ENCODE peak calls at places on chromosomes 16 and 17, in seven cellular contexts. One of them, this sample, is unnamed.

GRCh38 chr17:9330140-9330902 is 245.3 kb downstream of the STX8 start:
- DNase-seq in AG10803: no peak
- DNase-seq in upper lobe of right lung: no peak
- DNase-seq in neural progenitor cell: peak; percentile 87
- DNase-seq in GM23338: peak; percentile 58
- DNase-seq in skeletal muscle cell: no peak
- DNase-seq in epithelial cell of esophagus: no peak
- DNase-seq in this sample: no peak

GRCh38 chr17:69325518-69326301 is 1.2 kb downstream of the ABCA5 start:
- DNase-seq in AG10803: no peak
- DNase-seq in upper lobe of right lung: no peak
- DNase-seq in neural progenitor cell: peak; percentile 74
- DNase-seq in GM23338: peak; percentile 15
- DNase-seq in skeletal muscle cell: no peak
- DNase-seq in epithelial cell of esophagus: peak; percentile 59
- DNase-seq in this sample: no peak

GRCh38 chr16:15775209-15775608 is 81.6 kb downstream of the MYH11 start:
- DNase-seq in AG10803: no peak
- DNase-seq in upper lobe of right lung: no peak
- DNase-seq in neural progenitor cell: no peak
- DNase-seq in GM23338: peak; percentile 20
- DNase-seq in skeletal muscle cell: no peak
- DNase-seq in epithelial cell of esophagus: peak; percentile 8
- DNase-seq in this sample: peak; percentile 19

GRCh38 chr17:27579897-27580321 is 51.1 kb upstream of the LGALS9 start:
- DNase-seq in AG10803: no peak
- DNase-seq in upper lobe of right lung: no peak
- DNase-seq in neural progenitor cell: no peak
- DNase-seq in GM23338: no peak
- DNase-seq in skeletal muscle cell: no peak
- DNase-seq in epithelial cell of esophagus: peak; percentile 26
- DNase-seq in this sample: no peak

GRCh38 chr16:75097941-75098897 is 18.4 kb downstream of the LDHD start:
- DNase-seq in AG10803: no peak
- DNase-seq in upper lobe of right lung: peak; percentile 70
- DNase-seq in neural progenitor cell: no peak
- DNase-seq in GM23338: no peak
- DNase-seq in skeletal muscle cell: no peak
- DNase-seq in epithelial cell of esophagus: no peak
- DNase-seq in this sample: no peak

GRCh38 chr17:60832206-60832605 is 154.6 kb downstream of the BCAS3 start:
- DNase-seq in AG10803: peak; percentile 6
- DNase-seq in upper lobe of right lung: no peak
- DNase-seq in neural progenitor cell: peak; percentile 28
- DNase-seq in GM23338: no peak
- DNase-seq in skeletal muscle cell: no peak
- DNase-seq in epithelial cell of esophagus: no peak
- DNase-seq in this sample: no peak

GRCh38 chr17:39701012-39701783 is 1.3 kb downstream of the ERBB2 start:
- DNase-seq in AG10803: no peak
- DNase-seq in upper lobe of right lung: no peak
- DNase-seq in neural progenitor cell: peak; percentile 30
- DNase-seq in GM23338: peak; percentile 56
- DNase-seq in skeletal muscle cell: no peak
- DNase-seq in epithelial cell of esophagus: no peak
- DNase-seq in this sample: no peak

GRCh38 chr17:35242805-35243458 is at the start of gene SLFN5:
- DNase-seq in AG10803: peak; percentile 92
- DNase-seq in upper lobe of right lung: peak; percentile 97
- DNase-seq in neural progenitor cell: peak; percentile 85
- DNase-seq in GM23338: peak; percentile 92
- DNase-seq in skeletal muscle cell: peak; percentile 66
- DNase-seq in epithelial cell of esophagus: peak; percentile 92
- DNase-seq in this sample: peak; percentile 72

GRCh38 chr16:29304251-29304900 is 102.1 kb downstream of the NPIPB11 start:
- DNase-seq in AG10803: no peak
- DNase-seq in upper lobe of right lung: peak; percentile 41
- DNase-seq in neural progenitor cell: no peak
- DNase-seq in GM23338: no peak
- DNase-seq in skeletal muscle cell: peak; percentile 22
- DNase-seq in epithelial cell of esophagus: no peak
- DNase-seq in this sample: no peak

GRCh38 chr16:1834096-1834495 is 7.1 kb downstream of the FAHD1 start:
- DNase-seq in AG10803: no peak
- DNase-seq in upper lobe of right lung: no peak
- DNase-seq in neural progenitor cell: no peak
- DNase-seq in GM23338: no peak
- DNase-seq in skeletal muscle cell: no peak
- DNase-seq in epithelial cell of esophagus: peak; percentile 81
- DNase-seq in this sample: no peak

GRCh38 chr17:17186551-17187505 is 19.3 kb downstream of the PLD6 start:
- DNase-seq in AG10803: peak; percentile 41
- DNase-seq in upper lobe of right lung: no peak
- DNase-seq in neural progenitor cell: no peak
- DNase-seq in GM23338: no peak
- DNase-seq in skeletal muscle cell: no peak
- DNase-seq in epithelial cell of esophagus: no peak
- DNase-seq in this sample: no peak

DNA sequence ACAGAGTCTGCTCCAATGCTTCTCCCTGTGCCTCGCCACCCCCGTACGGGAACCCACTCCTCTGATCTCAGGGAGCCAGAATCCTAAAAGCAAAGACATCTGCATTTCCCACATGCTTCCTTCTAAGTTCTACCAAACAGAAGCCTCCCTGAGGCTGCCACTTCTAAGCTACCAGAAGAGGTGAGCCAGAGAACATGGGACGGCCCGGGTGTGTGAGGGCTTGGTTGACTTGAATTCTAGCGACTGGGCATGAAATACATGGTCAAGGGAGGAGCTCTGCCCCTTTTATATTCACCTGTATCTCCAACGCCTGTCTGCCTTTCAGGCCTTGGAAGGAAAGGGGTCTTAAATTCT is 1.4 kb upstream of the GRIN2A start:
- DNase-seq in AG10803: no peak
- DNase-seq in upper lobe of right lung: no peak
- DNase-seq in neural progenitor cell: no peak
- DNase-seq in GM23338: peak; percentile 26
- DNase-seq in skeletal muscle cell: no peak
- DNase-seq in epithelial cell of esophagus: no peak
- DNase-seq in this sample: no peak
- H3K4me3 ChIP-seq in AG10803: no peak overlapping the region
- H3K4me3 ChIP-seq in upper lobe of right lung: no peak overlapping the region
- H3K4me3 ChIP-seq in neural progenitor cell: peak overlapping the region; percentile 58
- H3K4me3 ChIP-seq in GM23338: peak overlapping the region; percentile 84
- H3K4me3 ChIP-seq in skeletal muscle cell: no peak overlapping the region
- H3K4me3 ChIP-seq in epithelial cell of esophagus: no peak overlapping the region
- H3K4me3 ChIP-seq in this sample: no peak overlapping the region

GRCh38 chr17:50181601-50182345 is 16.0 kb downstream of the SGCA start:
- DNase-seq in AG10803: peak; percentile 90
- DNase-seq in upper lobe of right lung: no peak
- DNase-seq in neural progenitor cell: no peak
- DNase-seq in GM23338: no peak
- DNase-seq in skeletal muscle cell: no peak
- DNase-seq in epithelial cell of esophagus: peak; percentile 52
- DNase-seq in this sample: no peak

GRCh38 chr17:50184611-50185398 is 16.6 kb downstream of the COL1A1 start:
- DNase-seq in AG10803: peak; percentile 84
- DNase-seq in upper lobe of right lung: peak; percentile 76
- DNase-seq in neural progenitor cell: peak; percentile 31
- DNase-seq in GM23338: peak; percentile 38
- DNase-seq in skeletal muscle cell: no peak
- DNase-seq in epithelial cell of esophagus: peak; percentile 90
- DNase-seq in this sample: no peak

GRCh38 chr17:50184057-50184456 is 17.4 kb downstream of the COL1A1 start:
- DNase-seq in AG10803: peak; percentile 68
- DNase-seq in upper lobe of right lung: no peak
- DNase-seq in neural progenitor cell: peak; percentile 59
- DNase-seq in GM23338: peak; percentile 70
- DNase-seq in skeletal muscle cell: no peak
- DNase-seq in epithelial cell of esophagus: no peak
- DNase-seq in this sample: no peak

GRCh38 chr17:50182783-50183438 is 17.1 kb downstream of the SGCA start:
- DNase-seq in AG10803: peak; percentile 69
- DNase-seq in upper lobe of right lung: no peak
- DNase-seq in neural progenitor cell: no peak
- DNase-seq in GM23338: no peak
- DNase-seq in skeletal muscle cell: no peak
- DNase-seq in epithelial cell of esophagus: no peak
- DNase-seq in this sample: no peak

DNA sequence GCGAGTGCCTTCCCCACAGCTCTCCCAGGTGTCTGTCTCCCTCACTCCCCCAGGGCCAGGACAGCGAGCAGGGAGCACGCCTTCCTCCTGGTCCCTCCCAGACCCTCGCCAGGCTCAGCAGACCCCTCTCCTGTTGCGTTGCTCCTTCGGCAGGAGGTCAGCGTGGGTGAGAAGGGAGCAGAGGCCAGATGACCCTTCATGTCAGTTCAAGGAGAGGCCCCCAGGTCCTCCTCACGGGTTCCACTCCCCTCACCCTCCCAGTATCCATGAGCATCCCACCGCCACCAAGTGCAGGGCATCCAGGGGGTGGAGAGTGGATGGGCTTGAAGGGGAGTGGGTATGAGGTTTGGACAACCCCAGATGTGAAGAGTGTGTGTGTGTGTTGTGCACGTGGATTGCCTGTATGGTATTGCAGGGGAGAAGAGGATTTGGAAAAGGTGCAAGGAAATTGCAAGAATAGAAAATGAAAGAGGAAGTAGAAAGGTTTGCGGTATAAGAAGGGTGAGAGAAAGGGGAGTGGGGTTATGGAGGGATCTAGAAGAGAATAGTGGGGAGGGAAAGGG is 17.7 kb downstream of the SGCA start:
- DNase-seq in AG10803: peak; percentile 84
- DNase-seq in upper lobe of right lung: no peak
- DNase-seq in neural progenitor cell: no peak
- DNase-seq in GM23338: no peak
- DNase-seq in skeletal muscle cell: no peak
- DNase-seq in epithelial cell of esophagus: no peak
- DNase-seq in this sample: no peak
- H3K4me3 ChIP-seq in AG10803: no peak overlapping the region
- H3K4me3 ChIP-seq in upper lobe of right lung: no peak overlapping the region
- H3K4me3 ChIP-seq in neural progenitor cell: no peak overlapping the region
- H3K4me3 ChIP-seq in GM23338: peak overlapping the region; percentile 3
- H3K4me3 ChIP-seq in skeletal muscle cell: no peak overlapping the region
- H3K4me3 ChIP-seq in epithelial cell of esophagus: no peak overlapping the region
- H3K4me3 ChIP-seq in this sample: no peak overlapping the region

GRCh38 chr17:71934520-71934919 is 186.3 kb upstream of the SOX9 start:
- DNase-seq in AG10803: no peak
- DNase-seq in upper lobe of right lung: no peak
- DNase-seq in neural progenitor cell: no peak
- DNase-seq in GM23338: no peak
- DNase-seq in skeletal muscle cell: no peak
- DNase-seq in epithelial cell of esophagus: peak; percentile 76
- DNase-seq in this sample: no peak
- H3K4me3 ChIP-seq in AG10803: no peak overlapping the region
- H3K4me3 ChIP-seq in upper lobe of right lung: no peak overlapping the region
- H3K4me3 ChIP-seq in neural progenitor cell: no peak overlapping the region
- H3K4me3 ChIP-seq in GM23338: no peak overlapping the region
- H3K4me3 ChIP-seq in skeletal muscle cell: no peak overlapping the region
- H3K4me3 ChIP-seq in epithelial cell of esophagus: no peak overlapping the region
- H3K4me3 ChIP-seq in this sample: no peak overlapping the region

GRCh38 chr16:2964416-2965223 is 545 bp downstream of the KREMEN2 start:
- DNase-seq in AG10803: no peak
- DNase-seq in upper lobe of right lung: no peak
- DNase-seq in neural progenitor cell: peak; percentile 96
- DNase-seq in GM23338: peak; percentile 95
- DNase-seq in skeletal muscle cell: no peak
- DNase-seq in epithelial cell of esophagus: peak; percentile 81
- DNase-seq in this sample: no peak
- H3K4me3 ChIP-seq in AG10803: no peak overlapping the region
- H3K4me3 ChIP-seq in upper lobe of right lung: peak overlapping the region; percentile 18
- H3K4me3 ChIP-seq in neural progenitor cell: peak overlapping the region; percentile 63
- H3K4me3 ChIP-seq in GM23338: peak overlapping the region; percentile 83
- H3K4me3 ChIP-seq in skeletal muscle cell: peak overlapping the region; percentile 41
- H3K4me3 ChIP-seq in epithelial cell of esophagus: peak overlapping the region; percentile 44
- H3K4me3 ChIP-seq in this sample: peak overlapping the region; percentile 62

DNA sequence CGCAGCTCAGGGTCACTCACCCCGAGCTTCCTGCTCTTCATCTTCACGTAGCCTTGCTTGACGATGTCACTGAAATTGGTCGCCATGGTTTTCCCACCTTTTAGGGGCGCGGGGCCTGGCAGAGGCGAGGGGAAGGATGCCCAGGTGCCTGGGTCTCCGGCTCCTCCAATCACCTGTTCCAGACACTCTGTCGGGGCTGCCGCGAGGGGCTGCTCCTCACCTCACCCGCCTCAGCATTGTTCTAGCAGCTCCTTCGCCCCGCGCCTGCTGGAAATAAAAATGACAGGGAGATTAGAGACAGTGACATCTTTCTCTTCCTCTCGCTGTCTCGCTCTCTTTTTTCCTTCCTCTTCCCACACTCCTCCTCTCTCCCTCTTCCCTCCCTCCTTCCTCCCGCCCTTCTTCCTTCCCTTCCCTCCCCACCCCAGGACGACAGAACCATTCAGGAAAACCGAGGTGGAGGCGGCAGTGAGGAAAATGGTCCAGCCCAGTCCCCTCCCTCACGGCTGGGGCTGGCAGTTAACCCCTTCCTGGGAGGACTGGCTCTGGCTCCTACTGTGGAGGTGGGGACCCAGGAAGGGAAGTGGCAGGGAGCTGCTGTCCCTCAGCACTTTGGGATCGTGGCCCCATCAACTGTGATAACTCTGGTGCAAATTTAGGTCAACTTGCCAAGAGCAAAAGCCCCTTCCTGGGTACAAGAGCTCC is 6.7 kb downstream of the DOK4 start:
- DNase-seq in AG10803: peak; percentile 54
- DNase-seq in upper lobe of right lung: no peak
- DNase-seq in neural progenitor cell: peak; percentile 66
- DNase-seq in GM23338: peak; percentile 86
- DNase-seq in skeletal muscle cell: peak; percentile 26
- DNase-seq in epithelial cell of esophagus: peak; percentile 21
- DNase-seq in this sample: no peak
- H3K4me3 ChIP-seq in AG10803: peak overlapping the region; percentile 58
- H3K4me3 ChIP-seq in upper lobe of right lung: peak overlapping the region; percentile 55
- H3K4me3 ChIP-seq in neural progenitor cell: peak overlapping the region; percentile 41
- H3K4me3 ChIP-seq in GM23338: peak overlapping the region; percentile 56
- H3K4me3 ChIP-seq in skeletal muscle cell: peak overlapping the region; percentile 57
- H3K4me3 ChIP-seq in epithelial cell of esophagus: peak overlapping the region; percentile 15
- H3K4me3 ChIP-seq in this sample: no peak overlapping the region

GRCh38 chr17:82000803-82001649 is 21.7 kb downstream of the CENPX start:
- DNase-seq in AG10803: no peak
- DNase-seq in upper lobe of right lung: no peak
- DNase-seq in neural progenitor cell: no peak
- DNase-seq in GM23338: no peak
- DNase-seq in skeletal muscle cell: no peak
- DNase-seq in epithelial cell of esophagus: no peak
- DNase-seq in this sample: no peak
- H3K4me3 ChIP-seq in AG10803: no peak overlapping the region
- H3K4me3 ChIP-seq in upper lobe of right lung: no peak overlapping the region
- H3K4me3 ChIP-seq in neural progenitor cell: no peak overlapping the region
- H3K4me3 ChIP-seq in GM23338: no peak overlapping the region
- H3K4me3 ChIP-seq in skeletal muscle cell: no peak overlapping the region
- H3K4me3 ChIP-seq in epithelial cell of esophagus: no peak overlapping the region
- H3K4me3 ChIP-seq in this sample: no peak overlapping the region

GRCh38 chr17:3956983-3957382 is 7.3 kb downstream of the ATP2A3 start:
- DNase-seq in AG10803: no peak
- DNase-seq in upper lobe of right lung: no peak
- DNase-seq in neural progenitor cell: no peak
- DNase-seq in GM23338: no peak
- DNase-seq in skeletal muscle cell: no peak
- DNase-seq in epithelial cell of esophagus: no peak
- DNase-seq in this sample: no peak
- H3K4me3 ChIP-seq in AG10803: no peak overlapping the region
- H3K4me3 ChIP-seq in upper lobe of right lung: no peak overlapping the region
- H3K4me3 ChIP-seq in neural progenitor cell: no peak overlapping the region
- H3K4me3 ChIP-seq in GM23338: peak overlapping the region; percentile 3
- H3K4me3 ChIP-seq in skeletal muscle cell: no peak overlapping the region
- H3K4me3 ChIP-seq in epithelial cell of esophagus: no peak overlapping the region
- H3K4me3 ChIP-seq in this sample: no peak overlapping the region

GRCh38 chr17:59786536-59787319 is 79.3 kb downstream of the VMP1 start:
- DNase-seq in AG10803: peak; percentile 100
- DNase-seq in upper lobe of right lung: no peak
- DNase-seq in neural progenitor cell: peak; percentile 15
- DNase-seq in GM23338: peak; percentile 68
- DNase-seq in skeletal muscle cell: peak; percentile 99
- DNase-seq in epithelial cell of esophagus: peak; percentile 100
- DNase-seq in this sample: peak; percentile 76
- H3K4me3 ChIP-seq in AG10803: no peak overlapping the region
- H3K4me3 ChIP-seq in upper lobe of right lung: peak overlapping the region; percentile 28
- H3K4me3 ChIP-seq in neural progenitor cell: no peak overlapping the region
- H3K4me3 ChIP-seq in GM23338: no peak overlapping the region
- H3K4me3 ChIP-seq in skeletal muscle cell: no peak overlapping the region
- H3K4me3 ChIP-seq in epithelial cell of esophagus: no peak overlapping the region
- H3K4me3 ChIP-seq in this sample: no peak overlapping the region